ENCODE peak calls at places on chromosomes 1 and 21, in ten cellular contexts. A is fibroblast of the aortic adventitia, G is AG04450, U is breast epithelium, Y is HCT116, N is fibroblast of lung, V is adrenal gland, J is endodermal cell, C is progenitor cell of endocrine pancreas, Z is tibial nerve. W is an unnamed sample.
A peak's percentile ranks its signal among the peaks of the same experiment; 100 is the strongest.

GRCh38 chr1:15953791-15954201 is 22.1 kb downstream of the ZBTB17 start:
- DNase-seq in N (no peak), Z (no peak), J (no peak), G (no peak), Y (no peak), V (no peak), U (no peak), A (peak; percentile 16), C (no peak), W (no peak)

GRCh38 chr21:34544032-34544496 is 32.1 kb upstream of the KCNE1 start:
- DNase-seq in Z (no peak), U (peak; percentile 67), N (peak; percentile 69), G (no peak), C (peak; percentile 47), A (peak; percentile 81), Y (peak; percentile 80), V (peak; percentile 80), J (peak; percentile 91), W (peak; percentile 85)

GRCh38 chr21:18772404-18772803 is 368.8 kb upstream of the TMPRSS15 start:
- DNase-seq in Y (no peak), V (no peak), U (no peak), Z (no peak), N (peak; percentile 29), J (no peak), G (no peak), C (no peak), A (no peak), W (no peak)

GRCh38 chr1:162973381-162973795 is 95.8 kb upstream of the RGS4 start:
- DNase-seq in Z (no peak), N (peak; percentile 87), V (no peak), Y (no peak), C (no peak), G (no peak), J (no peak), U (no peak), A (peak; percentile 95), W (no peak)

GRCh38 chr1:236345728-236346127 is 48.4 kb upstream of the EDARADD start:
- DNase-seq in J (peak; percentile 58), N (no peak), A (no peak), G (no peak), C (no peak), Y (no peak), U (no peak), V (no peak), Z (no peak), W (no peak)

GRCh38 chr1:218558411-218558810 is 213.3 kb downstream of the TGFB2 start:
- DNase-seq in C (no peak), N (no peak), U (no peak), Z (no peak), J (no peak), A (no peak), V (no peak), G (no peak), Y (no peak), W (no peak)

GRCh38 chr1:81498370-81499184 is 302.2 kb upstream of the ADGRL2 start:
- DNase-seq in A (no peak), V (no peak), J (no peak), Z (no peak), Y (no peak), N (peak; percentile 18), C (no peak), U (no peak), G (no peak), W (no peak)

GRCh38 chr1:173303984-173304383 is 96.9 kb upstream of the TNFSF4 start:
- DNase-seq in N (no peak), Y (no peak), U (no peak), Z (no peak), J (no peak), A (no peak), G (no peak), C (no peak), V (no peak), W (no peak)

GRCh38 chr1:21925334-21925940 is 11.7 kb downstream of the HSPG2 start:
- DNase-seq in Z (no peak), G (no peak), U (no peak), C (no peak), J (no peak), N (no peak), A (no peak), V (no peak), Y (no peak), W (no peak)

GRCh38 chr1:161260939-161261858 is 2.7 kb downstream of the PCP4L1 start:
- DNase-seq in Z (no peak), V (no peak), J (no peak), G (no peak), Y (no peak), C (no peak), N (no peak), U (no peak), A (no peak), W (no peak)

GRCh38 chr1:1120096-1120495 is 4.2 kb upstream of the C1orf159 start:
- DNase-seq in V (no peak), J (peak; percentile 39), G (no peak), A (no peak), Y (no peak), U (no peak), N (no peak), Z (no peak), C (no peak), W (no peak)

GRCh38 chr1:43439121-43439581 is 14.6 kb downstream of the HYI start:
- DNase-seq in J (no peak), Y (no peak), Z (no peak), C (no peak), A (no peak), N (no peak), U (no peak), V (peak; percentile 12), G (no peak), W (no peak)

GRCh38 chr1:176656257-176656995 is 193.5 kb downstream of the PAPPA2 start:
- DNase-seq in C (no peak), J (no peak), Y (no peak), A (peak; percentile 98), Z (no peak), N (peak; percentile 66), V (peak; percentile 13), G (no peak), U (no peak), W (no peak)

GRCh38 chr1:225999227-225999911 is at the start of gene SDE2:
- DNase-seq in Z (peak; percentile 99), N (peak; percentile 99), J (peak; percentile 100), G (peak; percentile 97), Y (peak; percentile 97), U (peak; percentile 99), V (peak; percentile 99), A (peak; percentile 99), C (peak; percentile 99), W (peak; percentile 100)

DNA sequence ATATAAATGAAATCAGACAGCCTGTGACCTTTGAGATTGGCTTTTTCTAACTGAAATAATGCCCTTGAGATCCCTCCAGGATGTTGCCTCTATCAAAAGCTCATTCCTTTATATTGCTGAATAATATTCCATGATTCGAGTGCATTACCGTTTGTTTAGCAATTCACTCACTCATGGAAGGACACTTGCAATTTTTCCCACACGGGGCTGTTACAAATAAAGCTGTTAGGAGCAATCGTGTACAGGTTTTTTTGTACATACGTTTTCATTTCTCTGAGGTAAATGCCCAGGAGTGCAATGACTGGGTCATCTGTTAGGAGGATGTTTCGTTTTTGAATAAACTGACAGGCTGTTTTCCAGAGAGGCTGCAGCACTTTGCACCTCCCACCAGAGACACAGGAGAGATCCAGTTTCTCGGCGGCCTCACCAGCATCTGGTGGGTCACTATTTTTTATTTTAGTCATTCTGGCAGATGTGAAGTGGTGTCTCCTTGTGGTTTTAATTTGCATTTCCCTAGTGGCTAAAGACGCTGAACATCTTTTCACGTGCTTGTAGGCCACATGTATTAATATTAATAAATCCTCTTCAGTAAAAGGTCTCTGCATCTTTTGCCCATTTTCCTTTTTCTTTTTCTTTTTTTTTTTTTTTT is 11.0 kb downstream of the PRDM15 start:
- DNase-seq in J (no peak), V (no peak), C (no peak), Z (no peak), A (no peak), N (no peak), G (no peak), U (no peak), Y (no peak), W (no peak)
- TF ChIP-seq CTCF in J (no peak), V (no peak), C (no peak), Z (no peak), A (no peak), N (no peak), G (no peak), U (no peak), Y (no peak), W (no peak)

GRCh38 chr1:65265296-65266271 is 43.8 kb upstream of the DNAJC6 start:
- DNase-seq in C (peak; percentile 41), J (peak; percentile 89), A (peak; percentile 3), U (no peak), V (peak; percentile 52), G (no peak), Y (no peak), Z (no peak), N (peak; percentile 34), W (peak; percentile 67)
- TF ChIP-seq CTCF in C (peak; percentile 63), J (peak; percentile 71), A (no peak), U (no peak), V (peak; percentile 5), G (peak; percentile 9), Y (no peak), Z (peak; percentile 29), N (peak; percentile 36), W (no peak)

DNA sequence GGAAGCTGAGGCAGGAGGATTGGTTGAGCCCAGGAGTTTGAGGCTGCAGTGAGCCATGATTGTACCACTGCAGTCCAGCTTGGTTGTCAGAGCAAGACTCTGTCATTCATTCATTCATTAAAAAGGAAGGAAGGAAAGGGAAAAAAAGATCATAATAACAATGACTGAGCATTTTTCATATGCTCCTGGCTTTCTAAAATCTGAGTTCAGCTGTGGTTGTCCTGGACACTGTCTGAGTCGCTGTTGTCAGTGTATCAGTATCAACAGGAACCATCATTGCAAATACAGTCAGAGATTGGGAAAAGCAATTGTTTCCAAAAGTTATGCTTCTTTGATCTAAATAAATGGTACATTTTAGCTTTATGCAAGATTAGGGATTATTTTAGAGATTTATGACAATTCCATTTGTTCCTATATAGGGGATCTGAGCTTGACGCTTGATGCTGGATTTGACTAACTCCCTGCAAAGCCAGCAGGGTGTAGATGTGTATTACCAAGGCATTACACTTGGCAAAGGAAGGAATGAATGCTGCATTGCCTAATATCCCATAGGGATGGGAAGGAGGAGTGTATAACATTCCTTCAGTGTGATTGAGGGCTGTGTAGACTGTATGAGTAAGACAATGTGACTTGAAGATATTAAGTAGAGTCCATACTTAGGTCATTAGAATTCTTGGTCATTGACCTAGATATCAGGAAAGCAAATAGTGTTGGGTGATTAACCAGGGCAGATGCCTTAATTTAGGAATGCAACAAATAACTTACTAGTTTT is 100.2 kb downstream of the DISP1 start:
- DNase-seq in J (no peak), N (peak; percentile 79), G (no peak), Z (no peak), U (no peak), C (no peak), Y (no peak), A (peak; percentile 93), V (no peak), W (no peak)
- TF ChIP-seq CTCF in J (no peak), N (no peak), G (no peak), Z (no peak), U (no peak), C (no peak), Y (no peak), A (peak; percentile 41), V (no peak), W (no peak)

DNA sequence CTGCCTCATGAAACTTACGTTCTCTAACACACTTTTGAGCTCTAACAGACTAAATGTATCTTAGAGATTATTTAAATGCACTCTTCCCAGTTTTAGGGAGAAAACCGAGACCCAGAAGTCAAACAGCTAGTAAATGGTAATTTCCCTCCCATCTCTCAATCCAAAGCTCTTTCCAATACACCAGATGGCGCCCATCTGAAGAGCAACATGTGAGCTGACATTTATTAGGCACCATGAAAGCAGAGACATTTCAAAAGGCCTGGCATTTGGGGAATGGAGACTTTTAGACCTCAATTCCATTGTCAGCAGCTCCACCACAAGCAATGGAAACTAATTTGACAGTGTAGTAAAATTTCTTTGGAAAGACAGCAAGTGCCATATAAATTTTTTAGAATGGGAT is 191.4 kb downstream of the DAB1 start:
- DNase-seq in U (no peak), N (no peak), G (no peak), A (no peak), J (peak; percentile 29), V (no peak), Z (no peak), C (no peak), Y (no peak), W (no peak)
- TF ChIP-seq CTCF in U (no peak), N (no peak), G (peak; percentile 13), A (no peak), J (peak; percentile 61), V (no peak), Z (no peak), C (no peak), Y (no peak), W (no peak)